ENCODE peak calls at places on chromosome 17, in four cellular contexts. I is heart right ventricle, V is BJ, M is IMR-90. D is an unnamed sample.

GRCh38 chr17:48646183-48647102 is 20.3 kb upstream of the HOXB9 start:
- DNase-seq in I (no peak), M (no peak), V (no peak), D (no peak)

GRCh38 chr17:13000561-13000960 is 17.3 kb downstream of the ELAC2 start:
- DNase-seq in V (no peak), M (no peak), I (no peak), D (no peak)

GRCh38 chr17:79840204-79840988 is 1.2 kb upstream of the CBX4 start:
- DNase-seq in V (no peak), M (peak), I (peak), D (no peak)

GRCh38 chr17:15233022-15233805 is 31.9 kb downstream of the PMP22 start:
- DNase-seq in I (no peak), M (peak), V (no peak), D (no peak)

GRCh38 chr17:78315355-78316114 is 44.3 kb downstream of the SOCS3 start:
- DNase-seq in M (peak), I (peak), V (peak), D (peak)

GRCh38 chr17:17811381-17812210 is 25.2 kb downstream of the SREBF1 start:
- DNase-seq in M (no peak), V (no peak), I (no peak), D (no peak)

GRCh38 chr17:74822329-74823175 is 37.1 kb downstream of the GRIN2C start:
- DNase-seq in I (peak), M (no peak), V (no peak), D (no peak)

GRCh38 chr17:11467639-11468038 is 130.6 kb upstream of the DNAH9 start:
- DNase-seq in V (no peak), I (no peak), M (no peak), D (no peak)

GRCh38 chr17:77597421-77598240 is 360.9 kb upstream of the TNRC6C start:
- DNase-seq in M (no peak), V (no peak), I (no peak), D (no peak)

GRCh38 chr17:55750750-55751641 is at the start of gene PCTP:
- DNase-seq in V (peak), M (peak), I (peak), D (peak)

GRCh38 chr17:74864866-74865395 is 5.2 kb upstream of the GRIN2C start:
- DNase-seq in V (no peak), M (peak), I (peak), D (no peak)

GRCh38 chr17:42484304-42484703 is 25.6 kb downstream of the ATP6V0A1 start:
- DNase-seq in I (no peak), M (no peak), V (no peak), D (no peak)

GRCh38 chr17:47808830-47809480 is 12.6 kb downstream of the OSBPL7 start:
- DNase-seq in I (no peak), M (no peak), V (no peak), D (no peak)

GRCh38 chr17:30235386-30236296 is at the start of gene SLC6A4:
- DNase-seq in M (no peak), V (no peak), I (no peak), D (no peak)

GRCh38 chr17:15291674-15292361 is 26.7 kb upstream of the PMP22 start:
- DNase-seq in I (no peak), V (no peak), M (peak), D (no peak)

DNA sequence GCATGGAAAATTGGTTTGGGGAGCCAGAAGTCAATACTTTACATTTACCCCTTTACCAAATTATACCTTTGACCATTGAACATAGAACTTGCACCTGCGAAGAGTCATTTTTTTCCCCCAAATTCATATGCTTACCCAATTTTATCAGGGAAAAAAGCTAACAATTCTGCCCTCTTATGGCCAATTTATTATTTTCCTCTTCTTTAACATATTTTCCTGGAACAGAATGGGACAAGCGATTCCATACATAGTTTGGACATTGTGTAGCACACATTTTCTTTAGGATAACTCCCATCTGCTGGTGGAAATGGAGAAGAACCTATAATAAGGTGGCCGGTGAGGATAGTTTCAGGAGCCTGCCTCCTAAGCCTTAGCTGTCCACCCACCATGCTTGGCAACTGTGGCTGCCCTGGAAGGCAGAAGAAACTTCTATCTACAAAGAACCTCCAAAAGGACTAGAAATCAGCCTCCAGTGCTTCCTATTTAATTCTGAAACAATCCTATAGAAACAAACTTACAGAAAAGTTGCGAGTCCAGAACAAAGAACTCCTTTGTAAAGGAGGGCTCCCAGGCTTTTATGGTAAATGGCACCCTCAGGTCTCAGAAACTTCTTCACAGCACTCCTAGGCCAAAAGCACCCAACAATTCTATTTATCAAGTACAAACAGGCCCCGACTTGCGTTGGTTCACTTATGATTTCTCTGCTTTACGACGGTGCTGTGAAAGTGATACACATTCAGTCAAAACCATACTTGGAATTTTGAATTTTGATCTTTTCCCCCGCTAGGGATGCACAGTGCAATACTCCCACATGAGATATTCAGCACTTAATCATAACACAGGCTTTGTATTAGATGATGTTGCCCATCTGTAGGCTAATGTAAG is 64.1 kb upstream of the CACNG4 start:
- DNase-seq in M (peak), I (no peak), V (no peak), D (no peak)
- TF ChIP-seq CTCF in M (peak), I (peak), V (peak), D (peak)

DNA sequence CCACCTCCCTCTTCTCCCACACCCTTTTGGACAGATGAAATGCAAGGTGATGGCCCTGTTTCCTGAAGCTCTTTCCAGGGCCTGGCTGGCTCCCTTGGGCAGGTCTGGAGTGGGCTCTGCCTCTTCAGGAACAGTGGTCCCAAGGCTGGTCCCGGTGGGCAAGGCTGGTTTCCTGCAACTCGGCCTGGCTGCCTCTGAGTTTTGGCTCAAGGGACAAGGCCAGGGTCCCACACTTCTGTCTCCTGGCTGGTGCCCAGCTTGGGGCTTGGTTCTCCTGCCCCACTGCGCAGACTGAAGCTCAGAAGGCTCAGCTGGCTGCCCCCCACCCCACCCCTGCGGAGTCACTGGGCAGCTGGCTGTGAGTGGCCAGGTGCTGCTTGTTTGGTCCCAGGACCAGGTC is 3.8 kb upstream of the ACTG1 start:
- DNase-seq in I (peak), M (no peak), V (no peak), D (no peak)
- H3K4me3 ChIP-seq in I (peak), M (peak), V (peak), D (peak)

GRCh38 chr17:63983326-63983725 is 10.6 kb upstream of the SCN4A start:
- DNase-seq in I (peak), M (no peak), V (no peak), D (no peak)
- TF ChIP-seq CTCF in I (no peak), M (no peak), V (no peak), D (no peak)

DNA sequence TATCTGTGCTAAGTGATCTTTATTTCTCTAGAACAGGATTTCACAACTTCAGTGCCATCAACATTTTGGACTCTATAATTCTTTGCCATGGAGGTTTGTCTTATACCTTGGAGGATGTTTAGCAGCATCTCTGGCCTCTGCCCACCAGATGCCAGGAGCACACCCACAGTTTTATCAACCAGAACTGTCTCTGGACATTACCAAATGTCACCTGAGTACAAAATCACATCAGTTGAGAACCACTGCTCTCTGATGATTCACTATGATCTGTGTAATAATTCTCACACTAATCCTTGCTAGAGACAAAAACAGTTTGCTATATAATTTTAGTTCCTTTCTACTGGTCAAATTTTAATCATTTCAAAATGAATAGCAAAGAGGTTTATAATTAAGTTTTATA is 102.8 kb upstream of the AMZ2 start:
- DNase-seq in M (no peak), I (no peak), V (no peak), D (no peak)
- H3K4me3 ChIP-seq in M (no peak), I (no peak), V (no peak), D (no peak)

GRCh38 chr17:45222994-45223540 is 1.4 kb downstream of the FMNL1 start:
- DNase-seq in V (no peak), M (no peak), I (no peak), D (no peak)
- TF ChIP-seq CTCF in V (no peak), M (no peak), I (no peak), D (no peak)

GRCh38 chr17:32484628-32485027 is 2.2 kb upstream of the CDK5R1 start:
- DNase-seq in I (no peak), M (no peak), V (no peak), D (no peak)

GRCh38 chr17:32482568-32483320 is 4.0 kb upstream of the CDK5R1 start:
- DNase-seq in I (no peak), V (no peak), M (peak), D (no peak)

GRCh38 chr17:32485261-32485955 is 1.4 kb upstream of the CDK5R1 start:
- DNase-seq in M (no peak), I (no peak), V (no peak), D (no peak)

GRCh38 chr17:32484041-32484461 is 2.7 kb upstream of the CDK5R1 start:
- DNase-seq in M (no peak), V (no peak), I (no peak), D (no peak)

GRCh38 chr17:32483451-32484019 is 3.3 kb upstream of the CDK5R1 start:
- DNase-seq in I (peak), M (peak), V (no peak), D (peak)
- H3K4me3 ChIP-seq in I (no peak), M (no peak), V (no peak), D (no peak)

DNA sequence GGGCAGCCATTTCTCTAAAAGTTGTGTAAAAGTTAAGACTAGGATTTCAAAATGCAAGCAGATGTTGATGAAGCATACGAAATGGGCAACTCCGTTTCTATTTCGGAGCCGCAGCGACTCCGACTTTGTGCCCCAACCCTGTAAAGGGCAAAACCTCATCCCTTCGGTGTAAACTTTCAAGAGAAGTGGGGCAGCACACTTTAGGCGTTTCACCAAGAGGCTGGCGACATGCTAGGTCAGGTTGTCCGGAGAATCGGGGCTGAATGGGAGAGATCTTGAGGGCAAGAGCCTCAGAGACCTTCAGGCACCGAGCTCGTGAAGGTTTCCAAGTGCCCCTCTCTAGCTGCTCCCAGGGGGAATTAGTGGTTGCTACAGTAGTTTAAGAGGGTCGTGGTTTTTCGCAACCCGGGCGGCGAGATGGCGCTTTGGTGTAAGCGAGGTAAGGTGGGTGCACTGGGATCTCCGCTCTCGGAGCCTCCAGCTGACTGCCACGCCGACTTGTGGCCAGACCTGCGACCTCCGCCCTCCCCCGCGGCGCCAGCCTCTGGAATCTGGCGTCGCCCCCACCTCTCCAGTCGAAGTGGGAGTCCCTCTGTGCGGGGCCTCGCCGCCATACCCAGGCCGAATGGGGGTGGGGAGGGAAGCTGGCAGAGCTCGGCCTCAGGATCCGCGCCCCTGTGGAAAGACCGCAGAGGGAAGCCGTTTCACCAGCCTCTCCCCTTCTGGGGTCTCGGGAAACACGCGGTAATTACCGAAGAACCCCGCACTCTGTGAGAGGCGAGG is 979 bp upstream of the HEXIM2 start:
- DNase-seq in V (no peak), I (peak), M (peak), D (no peak)
- TF ChIP-seq CTCF in V (peak), I (peak), M (peak), D (peak)

D was measured in AG09309.